ENCODE peak calls at places on chromosomes 13 and 19, in eight cellular contexts. B is suprapubic skin, C is Peyer's patch, Q is H1, R is IMR-90, F is A549, J is uterus, T is tibial nerve. A is an unnamed sample.
A peak's percentile ranks its signal among the peaks of the same experiment; 100 is the strongest.

GRCh38 chr13:101116826-101117225 is 299.5 kb downstream of the NALCN start:
- DNase-seq in B (no peak), C (no peak), Q (no peak), R (no peak), F (no peak), J (no peak), T (no peak), A (no peak)

GRCh38 chr19:46603195-46603637 is 2.1 kb downstream of the CALM3 start:
- DNase-seq in B (no peak), C (peak; percentile 89), Q (no peak), R (no peak), F (no peak), J (no peak), T (no peak), A (no peak)

GRCh38 chr19:35267818-35268545 is 780 bp upstream of the USF2 start:
- DNase-seq in B (no peak), C (peak; percentile 87), Q (peak; percentile 81), R (peak; percentile 67), F (peak; percentile 99), J (peak; percentile 79), T (peak; percentile 54), A (peak; percentile 50)

GRCh38 chr19:13047374-13047773 is 52.1 kb downstream of the NFIX start:
- DNase-seq in B (no peak), C (no peak), Q (no peak), R (no peak), F (no peak), J (no peak), T (no peak), A (no peak)

GRCh38 chr19:27890206-27890605 is 1322.7 kb downstream of the UQCRFS1 start:
- DNase-seq in B (no peak), C (no peak), Q (no peak), R (no peak), F (no peak), J (no peak), T (no peak), A (no peak)

GRCh38 chr13:98826156-98826555 is 73.7 kb upstream of the SLC15A1 start:
- DNase-seq in B (no peak), C (no peak), Q (no peak), R (peak; percentile 15), F (no peak), J (no peak), T (no peak), A (no peak)

GRCh38 chr13:105307776-105308175 is 1227.7 kb downstream of the EFNB2 start:
- DNase-seq in B (no peak), C (no peak), Q (no peak), R (no peak), F (no peak), J (no peak), T (no peak), A (no peak)

GRCh38 chr13:110963554-110963970 is 48.7 kb upstream of the ANKRD10 start:
- DNase-seq in B (no peak), C (no peak), Q (no peak), R (no peak), F (no peak), J (no peak), T (no peak), A (no peak)

GRCh38 chr13:52411629-52412028 is 5.7 kb upstream of the THSD1 start:
- DNase-seq in B (no peak), C (no peak), Q (no peak), R (peak; percentile 81), F (peak; percentile 55), J (no peak), T (no peak), A (no peak)

GRCh38 chr13:89497658-89498057 is 1826.5 kb downstream of the SLITRK5 start:
- DNase-seq in B (no peak), C (no peak), Q (no peak), R (no peak), F (no peak), J (no peak), T (no peak), A (no peak)

GRCh38 chr13:35695411-35695810 is 218.9 kb upstream of the MAB21L1 start:
- DNase-seq in B (peak; percentile 54), C (no peak), Q (no peak), R (no peak), F (no peak), J (no peak), T (no peak), A (peak; percentile 79)

GRCh38 chr19:53365899-53366493 is 491 bp downstream of the ZNF525 start:
- DNase-seq in B (no peak), C (no peak), Q (no peak), R (no peak), F (no peak), J (no peak), T (no peak), A (no peak)

DNA sequence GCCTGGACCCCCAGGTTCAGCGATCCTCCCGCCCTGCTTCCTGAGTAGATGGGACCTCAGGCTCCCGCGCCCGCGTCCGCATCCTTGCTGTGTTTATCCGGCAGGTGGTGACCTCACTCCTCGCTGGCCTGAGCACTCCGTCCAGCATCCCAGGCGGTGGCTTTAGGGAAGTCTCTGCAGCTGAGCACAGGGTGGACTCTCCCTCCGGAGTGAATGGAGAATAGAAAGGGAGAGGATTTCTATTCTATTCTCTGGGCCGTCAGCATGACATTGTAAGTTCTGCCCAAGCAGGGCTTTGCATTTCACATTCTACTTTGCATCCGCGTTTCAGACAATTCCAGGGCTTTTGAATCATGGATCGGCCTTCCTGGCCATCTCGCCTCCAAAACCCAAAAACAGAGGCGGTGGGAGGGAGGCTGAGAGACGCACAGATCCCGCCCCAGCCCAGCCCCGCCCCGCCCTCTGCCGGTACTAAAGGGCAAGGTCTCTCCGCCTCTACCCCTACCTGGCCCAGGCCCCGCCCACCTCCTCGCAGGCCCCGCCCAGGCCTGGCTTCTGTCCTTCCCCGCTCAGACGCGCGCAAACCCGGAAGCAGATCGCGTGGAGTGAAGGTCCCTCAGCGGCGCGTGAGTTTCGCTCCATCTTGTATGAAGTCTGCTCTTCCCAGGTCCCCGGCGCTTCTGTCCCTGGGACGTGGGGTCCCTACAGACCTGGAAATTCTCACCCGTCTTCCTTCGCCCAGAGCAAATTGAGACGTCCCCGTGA is at the start of gene ZNF525:
- DNase-seq in B (peak; percentile 94), C (peak; percentile 98), Q (peak; percentile 97), R (peak; percentile 59), F (no peak), J (peak; percentile 92), T (peak; percentile 74), A (peak; percentile 89)
- TF ChIP-seq CTCF in B (no peak), C (no peak), Q (peak; percentile 48), R (peak; percentile 17), F (no peak), J (no peak), T (no peak), A (no peak)

GRCh38 chr19:45216677-45217076 is 28.5 kb downstream of the EXOC3L2 start:
- DNase-seq in B (no peak), C (no peak), Q (no peak), R (no peak), F (no peak), J (no peak), T (no peak), A (no peak)

GRCh38 chr19:45218887-45219780 is 26.1 kb downstream of the EXOC3L2 start:
- DNase-seq in B (no peak), C (no peak), Q (no peak), R (no peak), F (no peak), J (no peak), T (no peak), A (no peak)

GRCh38 chr19:45217957-45218334 is 27.3 kb downstream of the EXOC3L2 start:
- DNase-seq in B (no peak), C (no peak), Q (peak; percentile 65), R (no peak), F (no peak), J (no peak), T (no peak), A (no peak)

GRCh38 chr19:45218426-45218825 is 26.8 kb downstream of the EXOC3L2 start:
- DNase-seq in B (no peak), C (no peak), Q (no peak), R (no peak), F (no peak), J (no peak), T (no peak), A (no peak)

DNA sequence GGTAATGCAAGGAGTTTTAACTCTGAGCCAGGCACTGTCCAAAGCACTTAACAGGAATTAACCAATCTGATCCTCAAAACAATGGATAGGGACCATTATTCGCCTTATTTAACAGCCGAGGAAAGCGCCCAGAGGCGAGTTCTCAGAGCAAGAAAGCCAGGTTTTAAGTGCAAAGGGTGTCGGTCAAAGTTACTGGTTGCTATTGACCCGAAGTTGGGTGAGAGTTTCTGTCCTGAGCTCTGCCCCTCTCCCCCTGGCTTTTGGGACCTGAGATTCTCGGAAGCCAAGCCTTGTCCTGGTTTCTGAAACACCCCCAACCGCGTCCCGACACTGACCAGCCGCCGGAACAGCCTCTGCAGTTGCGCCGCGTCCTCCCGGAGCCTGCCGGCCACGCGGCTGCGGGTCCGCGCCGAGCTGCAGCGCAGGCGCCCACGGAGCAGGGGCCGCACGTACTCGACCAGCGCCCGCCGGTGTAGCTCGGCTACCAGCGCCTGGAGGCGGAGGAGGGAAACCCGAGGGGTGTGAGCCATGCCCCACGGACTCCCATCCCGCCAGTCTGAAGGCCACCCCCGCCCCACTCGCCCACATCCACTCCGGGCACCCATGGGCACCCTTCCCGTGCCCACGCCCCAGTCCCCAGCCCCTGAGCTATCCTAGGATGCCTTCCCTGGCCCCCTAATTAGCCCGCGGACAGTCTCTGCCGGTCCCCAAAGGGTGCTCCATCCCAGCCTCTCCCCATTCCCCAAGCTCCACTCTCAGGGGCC is 27.8 kb downstream of the EXOC3L2 start:
- DNase-seq in B (no peak), C (no peak), Q (peak; percentile 58), R (no peak), F (no peak), J (no peak), T (no peak), A (no peak)
- H3K4me3 ChIP-seq in B (no peak overlapping the region), C (no peak overlapping the region), Q (peak overlapping the region; percentile 64), R (peak overlapping the region; percentile 27), F (no peak overlapping the region), J (no peak overlapping the region), T (no peak overlapping the region), A (no peak overlapping the region)

DNA sequence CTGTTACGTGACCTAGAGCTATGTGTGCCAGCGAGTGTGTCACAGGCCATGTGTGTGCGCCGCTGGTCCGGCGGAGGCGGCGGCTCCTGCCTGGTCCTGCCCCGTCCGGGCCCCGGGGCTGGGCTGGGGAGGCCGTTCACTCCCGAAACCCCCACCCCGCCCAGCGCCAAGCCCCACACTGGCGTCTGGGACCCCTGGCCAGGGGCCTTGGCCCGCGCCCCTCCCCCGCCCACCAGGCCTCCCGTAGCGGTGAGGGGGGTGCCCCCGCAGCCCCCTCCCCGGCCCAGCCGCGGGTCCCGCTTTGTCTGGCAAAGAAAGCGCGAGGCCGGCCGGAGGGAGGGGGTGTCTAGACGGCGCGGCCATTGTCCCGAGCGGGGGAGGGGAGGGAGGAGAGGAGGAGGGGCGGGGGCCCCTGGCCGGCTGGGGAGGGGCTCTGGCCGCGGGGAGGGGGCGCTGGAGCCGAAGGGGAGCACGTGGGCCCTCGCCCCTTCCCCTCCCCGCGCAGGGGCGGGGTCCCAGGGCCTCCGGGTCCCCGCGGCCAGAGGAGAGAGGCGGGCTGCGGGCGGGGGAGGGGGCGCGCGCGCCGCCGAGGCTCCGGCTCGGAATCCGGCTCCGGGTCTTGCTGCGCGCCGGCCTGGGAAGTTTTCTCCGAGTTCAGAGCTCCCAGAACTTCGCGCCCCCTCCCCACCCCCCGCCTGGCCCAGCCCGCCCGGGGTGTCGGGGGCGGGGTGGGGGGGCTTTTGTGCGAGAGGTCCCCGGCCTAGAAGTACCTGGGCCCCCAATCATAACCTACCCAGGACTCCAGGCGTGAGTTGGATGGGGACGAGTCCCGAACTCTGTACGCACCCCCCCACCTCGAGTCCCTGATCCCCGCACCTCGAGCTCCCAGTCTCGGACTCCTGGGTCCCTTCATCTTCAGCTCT is 882 bp downstream of the NOTCH3 start:
- DNase-seq in B (no peak), C (no peak), Q (peak; percentile 94), R (peak; percentile 16), F (no peak), J (no peak), T (no peak), A (no peak)
- TF ChIP-seq POLR2A in B (no peak), C (no peak), Q (no peak), R (no peak), F (no peak), J (no peak), T (no peak), A (no peak)

GRCh38 chr19:2253106-2254051 is 2.8 kb downstream of the JSRP1 start:
- DNase-seq in B (no peak), C (no peak), Q (peak; percentile 84), R (no peak), F (no peak), J (no peak), T (no peak), A (no peak)
- TF ChIP-seq CTCF in B (no peak), C (no peak), Q (peak; percentile 54), R (peak; percentile 19), F (no peak), J (no peak), T (no peak), A (no peak)